ENCODE peak calls at places on chromosomes 13 and 19, in nine cellular contexts. One of them, this sample, is unnamed.
A peak's percentile ranks its signal among the peaks of the same experiment; 100 is the strongest.

GRCh38 chr19:56538761-56539263 is at the start of gene ZFP28:
- DNase-seq in neural progenitor cell: no peak
- DNase-seq in PC-3: no peak
- DNase-seq in GM23248: no peak
- DNase-seq in hepatocyte: no peak
- DNase-seq in MM.1S: no peak
- DNase-seq in HCT116: no peak
- DNase-seq in SK-N-SH: peak; percentile 95
- DNase-seq in OCI-LY7: no peak
- DNase-seq in this sample: peak; percentile 68

GRCh38 chr13:42398542-42398941 is 126.6 kb downstream of the AKAP11 start:
- DNase-seq in neural progenitor cell: peak; percentile 47
- DNase-seq in PC-3: no peak
- DNase-seq in GM23248: no peak
- DNase-seq in hepatocyte: peak; percentile 30
- DNase-seq in MM.1S: no peak
- DNase-seq in HCT116: no peak
- DNase-seq in SK-N-SH: no peak
- DNase-seq in OCI-LY7: no peak
- DNase-seq in this sample: no peak

GRCh38 chr13:94550030-94550738 is 45.8 kb downstream of the TGDS start:
- DNase-seq in neural progenitor cell: no peak
- DNase-seq in PC-3: peak; percentile 35
- DNase-seq in GM23248: peak; percentile 80
- DNase-seq in hepatocyte: no peak
- DNase-seq in MM.1S: no peak
- DNase-seq in HCT116: no peak
- DNase-seq in SK-N-SH: no peak
- DNase-seq in OCI-LY7: no peak
- DNase-seq in this sample: peak; percentile 75

GRCh38 chr19:41934849-41935374 is 6.7 kb upstream of the ERFL start:
- DNase-seq in neural progenitor cell: peak; percentile 88
- DNase-seq in PC-3: peak; percentile 65
- DNase-seq in GM23248: peak; percentile 60
- DNase-seq in hepatocyte: peak; percentile 82
- DNase-seq in MM.1S: peak; percentile 55
- DNase-seq in HCT116: peak; percentile 43
- DNase-seq in SK-N-SH: peak; percentile 93
- DNase-seq in OCI-LY7: peak; percentile 85
- DNase-seq in this sample: peak; percentile 92

GRCh38 chr19:5680437-5681368 is at the start of the genes HSD11B1L and MICOS13:
- DNase-seq in neural progenitor cell: peak; percentile 99
- DNase-seq in PC-3: peak; percentile 99
- DNase-seq in GM23248: peak; percentile 100
- DNase-seq in hepatocyte: peak; percentile 99
- DNase-seq in MM.1S: peak; percentile 100
- DNase-seq in HCT116: peak; percentile 97
- DNase-seq in SK-N-SH: peak; percentile 99
- DNase-seq in OCI-LY7: peak; percentile 99
- DNase-seq in this sample: peak; percentile 99

GRCh38 chr19:12628040-12629022 is 17.6 kb downstream of the ZNF791 start:
- DNase-seq in neural progenitor cell: no peak
- DNase-seq in PC-3: no peak
- DNase-seq in GM23248: no peak
- DNase-seq in hepatocyte: no peak
- DNase-seq in MM.1S: no peak
- DNase-seq in HCT116: no peak
- DNase-seq in SK-N-SH: no peak
- DNase-seq in OCI-LY7: no peak
- DNase-seq in this sample: peak; percentile 45

GRCh38 chr13:28754698-28755545 is 36.2 kb upstream of the SLC46A3 start:
- DNase-seq in neural progenitor cell: no peak
- DNase-seq in PC-3: peak; percentile 44
- DNase-seq in GM23248: peak; percentile 26
- DNase-seq in hepatocyte: peak; percentile 46
- DNase-seq in MM.1S: no peak
- DNase-seq in HCT116: peak; percentile 19
- DNase-seq in SK-N-SH: peak; percentile 38
- DNase-seq in OCI-LY7: peak; percentile 44
- DNase-seq in this sample: peak; percentile 71

GRCh38 chr13:31835932-31836331 is 96.6 kb downstream of the RXFP2 start:
- DNase-seq in neural progenitor cell: no peak
- DNase-seq in PC-3: peak; percentile 49
- DNase-seq in GM23248: peak; percentile 77
- DNase-seq in hepatocyte: no peak
- DNase-seq in MM.1S: no peak
- DNase-seq in HCT116: no peak
- DNase-seq in SK-N-SH: no peak
- DNase-seq in OCI-LY7: no peak
- DNase-seq in this sample: no peak

GRCh38 chr13:103525530-103525929 is 459.3 kb upstream of the SLC10A2 start:
- DNase-seq in neural progenitor cell: no peak
- DNase-seq in PC-3: no peak
- DNase-seq in GM23248: no peak
- DNase-seq in hepatocyte: no peak
- DNase-seq in MM.1S: no peak
- DNase-seq in HCT116: no peak
- DNase-seq in SK-N-SH: no peak
- DNase-seq in OCI-LY7: no peak
- DNase-seq in this sample: no peak

GRCh38 chr13:59566544-59566943 is 597.2 kb downstream of the DIAPH3 start:
- DNase-seq in neural progenitor cell: no peak
- DNase-seq in PC-3: no peak
- DNase-seq in GM23248: no peak
- DNase-seq in hepatocyte: no peak
- DNase-seq in MM.1S: no peak
- DNase-seq in HCT116: no peak
- DNase-seq in SK-N-SH: no peak
- DNase-seq in OCI-LY7: no peak
- DNase-seq in this sample: no peak

GRCh38 chr19:42150940-42151339 is 18.7 kb upstream of the POU2F2 start:
- DNase-seq in neural progenitor cell: peak; percentile 35
- DNase-seq in PC-3: no peak
- DNase-seq in GM23248: no peak
- DNase-seq in hepatocyte: no peak
- DNase-seq in MM.1S: no peak
- DNase-seq in HCT116: no peak
- DNase-seq in SK-N-SH: peak; percentile 50
- DNase-seq in OCI-LY7: no peak
- DNase-seq in this sample: peak; percentile 57

GRCh38 chr13:34435338-34435737 is 506.7 kb upstream of the NBEA start:
- DNase-seq in neural progenitor cell: no peak
- DNase-seq in PC-3: peak; percentile 52
- DNase-seq in GM23248: peak; percentile 63
- DNase-seq in hepatocyte: no peak
- DNase-seq in MM.1S: no peak
- DNase-seq in HCT116: peak; percentile 21
- DNase-seq in SK-N-SH: no peak
- DNase-seq in OCI-LY7: no peak
- DNase-seq in this sample: no peak

GRCh38 chr13:99986751-99987150 is 5.2 kb downstream of the ZIC2 start:
- DNase-seq in neural progenitor cell: peak; percentile 53
- DNase-seq in PC-3: no peak
- DNase-seq in GM23248: no peak
- DNase-seq in hepatocyte: no peak
- DNase-seq in MM.1S: no peak
- DNase-seq in HCT116: no peak
- DNase-seq in SK-N-SH: no peak
- DNase-seq in OCI-LY7: no peak
- DNase-seq in this sample: peak; percentile 69

GRCh38 chr19:53909471-53910169 is 542 bp downstream of the CACNG7 start:
- DNase-seq in neural progenitor cell: peak; percentile 32
- DNase-seq in PC-3: no peak
- DNase-seq in GM23248: no peak
- DNase-seq in hepatocyte: no peak
- DNase-seq in MM.1S: no peak
- DNase-seq in HCT116: no peak
- DNase-seq in SK-N-SH: no peak
- DNase-seq in OCI-LY7: no peak
- DNase-seq in this sample: peak; percentile 68

GRCh38 chr13:69755101-69755500 is 352.5 kb upstream of the ATXN8OS start:
- DNase-seq in neural progenitor cell: no peak
- DNase-seq in PC-3: no peak
- DNase-seq in GM23248: no peak
- DNase-seq in hepatocyte: no peak
- DNase-seq in MM.1S: no peak
- DNase-seq in HCT116: no peak
- DNase-seq in SK-N-SH: no peak
- DNase-seq in OCI-LY7: no peak
- DNase-seq in this sample: no peak

GRCh38 chr13:69751259-69751658 is 356.4 kb upstream of the ATXN8OS start:
- DNase-seq in neural progenitor cell: no peak
- DNase-seq in PC-3: no peak
- DNase-seq in GM23248: no peak
- DNase-seq in hepatocyte: no peak
- DNase-seq in MM.1S: no peak
- DNase-seq in HCT116: no peak
- DNase-seq in SK-N-SH: no peak
- DNase-seq in OCI-LY7: no peak
- DNase-seq in this sample: no peak
- TF ChIP-seq EZH2phosphoT487 in neural progenitor cell: no peak
- TF ChIP-seq EZH2phosphoT487 in PC-3: no peak
- TF ChIP-seq EZH2phosphoT487 in GM23248: no peak
- TF ChIP-seq EZH2phosphoT487 in hepatocyte: no peak
- TF ChIP-seq EZH2phosphoT487 in MM.1S: no peak
- TF ChIP-seq EZH2phosphoT487 in HCT116: no peak
- TF ChIP-seq EZH2phosphoT487 in SK-N-SH: no peak
- TF ChIP-seq EZH2phosphoT487 in OCI-LY7: no peak
- TF ChIP-seq EZH2phosphoT487 in this sample: no peak

DNA sequence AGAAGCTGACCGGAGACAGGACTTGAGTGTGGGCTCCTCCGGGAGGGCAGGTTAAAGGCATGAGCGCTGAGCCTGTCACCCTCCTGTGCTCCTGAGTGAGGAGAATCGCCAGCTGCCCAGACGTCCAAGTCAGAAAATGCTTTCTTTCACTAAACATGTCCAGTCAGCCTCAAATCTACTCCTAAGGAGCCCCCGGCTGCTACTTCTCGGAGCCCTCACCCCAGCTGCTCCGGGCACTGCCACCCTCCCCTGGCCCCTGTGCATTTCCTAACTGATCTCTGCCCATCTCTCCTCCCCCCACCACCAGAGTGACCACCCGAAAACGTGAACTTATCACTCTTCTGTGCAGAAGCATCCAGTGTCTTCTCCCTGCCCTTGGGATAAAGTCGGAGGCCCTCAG is 277.5 kb upstream of the SOX1 start:
- DNase-seq in neural progenitor cell: no peak
- DNase-seq in PC-3: peak; percentile 0
- DNase-seq in GM23248: no peak
- DNase-seq in hepatocyte: no peak
- DNase-seq in MM.1S: no peak
- DNase-seq in HCT116: no peak
- DNase-seq in SK-N-SH: no peak
- DNase-seq in OCI-LY7: no peak
- DNase-seq in this sample: no peak
- TF ChIP-seq EZH2phosphoT487 in neural progenitor cell: no peak
- TF ChIP-seq EZH2phosphoT487 in PC-3: no peak
- TF ChIP-seq EZH2phosphoT487 in GM23248: no peak
- TF ChIP-seq EZH2phosphoT487 in hepatocyte: no peak
- TF ChIP-seq EZH2phosphoT487 in MM.1S: no peak
- TF ChIP-seq EZH2phosphoT487 in HCT116: no peak
- TF ChIP-seq EZH2phosphoT487 in SK-N-SH: no peak
- TF ChIP-seq EZH2phosphoT487 in OCI-LY7: no peak
- TF ChIP-seq EZH2phosphoT487 in this sample: no peak

DNA sequence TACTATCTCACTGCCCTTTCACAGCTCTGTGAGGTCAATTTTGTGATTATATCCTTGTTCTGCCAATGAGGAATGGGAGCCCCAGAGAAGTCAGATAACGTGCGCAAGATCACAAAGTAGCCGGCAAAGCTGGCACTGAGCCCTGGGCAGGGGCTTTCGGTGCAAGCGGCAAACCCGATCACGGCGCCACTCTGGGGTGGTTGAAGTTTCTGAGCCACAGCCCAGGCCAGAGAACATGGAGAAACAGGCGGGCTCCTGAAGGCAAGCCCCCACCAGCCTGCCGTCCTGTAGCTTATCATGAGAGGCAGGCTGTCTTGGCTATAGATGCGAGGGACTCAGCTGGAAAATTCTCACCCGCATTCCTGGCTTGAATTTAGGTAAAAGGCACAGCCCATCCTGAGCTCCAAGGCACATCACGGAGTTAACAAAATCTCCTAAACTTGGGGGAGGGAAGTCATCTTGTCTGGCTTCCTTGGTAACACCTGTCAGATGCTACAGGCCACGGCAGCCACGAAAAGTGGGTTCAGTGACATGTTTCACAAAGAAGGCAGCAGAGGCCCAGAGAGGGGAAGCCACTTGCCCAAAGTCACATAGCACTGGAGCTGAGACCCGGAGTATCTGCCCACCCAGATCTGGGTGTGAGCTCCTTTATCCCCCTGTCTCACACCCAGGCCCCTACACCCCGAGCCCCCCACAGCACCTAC is 12.5 kb downstream of the TNNT1 start:
- DNase-seq in neural progenitor cell: no peak
- DNase-seq in PC-3: no peak
- DNase-seq in GM23248: no peak
- DNase-seq in hepatocyte: no peak
- DNase-seq in MM.1S: no peak
- DNase-seq in HCT116: no peak
- DNase-seq in SK-N-SH: peak; percentile 11
- DNase-seq in OCI-LY7: no peak
- DNase-seq in this sample: no peak
- TF ChIP-seq EZH2phosphoT487 in neural progenitor cell: no peak
- TF ChIP-seq EZH2phosphoT487 in PC-3: no peak
- TF ChIP-seq EZH2phosphoT487 in GM23248: no peak
- TF ChIP-seq EZH2phosphoT487 in hepatocyte: no peak
- TF ChIP-seq EZH2phosphoT487 in MM.1S: no peak
- TF ChIP-seq EZH2phosphoT487 in HCT116: no peak
- TF ChIP-seq EZH2phosphoT487 in SK-N-SH: no peak
- TF ChIP-seq EZH2phosphoT487 in OCI-LY7: no peak
- TF ChIP-seq EZH2phosphoT487 in this sample: no peak

GRCh38 chr13:112838038-112838965 is 130.7 kb upstream of the MCF2L start:
- DNase-seq in neural progenitor cell: no peak
- DNase-seq in PC-3: no peak
- DNase-seq in GM23248: no peak
- DNase-seq in hepatocyte: no peak
- DNase-seq in MM.1S: no peak
- DNase-seq in HCT116: no peak
- DNase-seq in SK-N-SH: no peak
- DNase-seq in OCI-LY7: no peak
- DNase-seq in this sample: no peak
- TF ChIP-seq EZH2phosphoT487 in neural progenitor cell: no peak
- TF ChIP-seq EZH2phosphoT487 in PC-3: no peak
- TF ChIP-seq EZH2phosphoT487 in GM23248: no peak
- TF ChIP-seq EZH2phosphoT487 in hepatocyte: no peak
- TF ChIP-seq EZH2phosphoT487 in MM.1S: no peak
- TF ChIP-seq EZH2phosphoT487 in HCT116: no peak
- TF ChIP-seq EZH2phosphoT487 in SK-N-SH: no peak
- TF ChIP-seq EZH2phosphoT487 in OCI-LY7: no peak
- TF ChIP-seq EZH2phosphoT487 in this sample: no peak

DNA sequence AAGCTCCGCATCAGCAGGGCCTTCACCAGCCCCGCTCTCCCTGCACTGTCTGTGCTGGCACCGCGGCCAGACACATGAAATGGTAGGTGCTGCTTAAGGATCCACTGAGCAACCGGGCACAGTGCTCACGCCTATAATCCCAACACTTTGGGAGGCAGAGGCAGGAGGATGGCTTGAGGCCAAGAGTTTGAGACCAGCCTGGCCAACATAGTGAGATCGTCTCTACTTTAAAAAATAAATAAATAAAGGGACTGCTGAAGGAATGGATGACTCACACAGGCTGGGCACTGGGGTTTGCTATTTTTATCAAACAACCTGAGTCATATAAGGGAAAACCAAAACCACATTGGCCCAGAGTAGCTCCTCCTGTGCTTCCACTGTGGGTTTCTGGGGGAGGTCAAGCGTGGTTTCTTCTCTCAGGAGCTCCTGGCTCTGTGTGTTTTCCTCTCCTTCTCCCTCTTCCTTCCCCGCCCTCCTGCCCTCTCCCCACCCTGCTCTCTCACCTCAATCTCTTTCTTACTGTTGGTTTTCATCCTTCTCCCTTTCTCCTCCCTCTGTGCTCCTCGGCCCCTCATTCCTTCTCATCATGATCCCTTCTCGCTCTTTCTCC is 21.3 kb downstream of the VRK3 start:
- DNase-seq in neural progenitor cell: no peak
- DNase-seq in PC-3: peak; percentile 98
- DNase-seq in GM23248: peak; percentile 98
- DNase-seq in hepatocyte: peak; percentile 40
- DNase-seq in MM.1S: peak; percentile 66
- DNase-seq in HCT116: peak; percentile 73
- DNase-seq in SK-N-SH: no peak
- DNase-seq in OCI-LY7: no peak
- DNase-seq in this sample: no peak
- TF ChIP-seq EZH2phosphoT487 in neural progenitor cell: no peak
- TF ChIP-seq EZH2phosphoT487 in PC-3: no peak
- TF ChIP-seq EZH2phosphoT487 in GM23248: no peak
- TF ChIP-seq EZH2phosphoT487 in hepatocyte: no peak
- TF ChIP-seq EZH2phosphoT487 in MM.1S: no peak
- TF ChIP-seq EZH2phosphoT487 in HCT116: no peak
- TF ChIP-seq EZH2phosphoT487 in SK-N-SH: no peak
- TF ChIP-seq EZH2phosphoT487 in OCI-LY7: no peak
- TF ChIP-seq EZH2phosphoT487 in this sample: no peak